ENCODE peak calls at places on chromosomes 11 and 22, in ten cellular contexts. W is midbrain; U is mucosa of gallbladder; H is stimulated activated CD4-positive, alpha-beta T cell treated with anti-CD3 and anti-CD28 coated beads, Interleukin-1b, Interleukin-23, amount 100 ng/mL, for 48 hours; V is cardiac septum; N is HTR-8/SVneo; Q is HT1080; J is NT2/D1; C is choroid plexus epithelial cell; I is stimulated activated CD8-positive, alpha-beta memory T cell treated with anti-CD3 and anti-CD28 coated beads, Interleukin-2, amount 100 ng/mL, for 48 hours. Z is an unnamed sample.
A peak's percentile ranks its signal among the peaks of the same experiment; 100 is the strongest.

GRCh38 chr22:49008682-49009235 is 818.9 kb downstream of the BRD1 start:
- DNase-seq in W (no peak), U (no peak), H (no peak), V (peak; percentile 39), N (no peak), Q (no peak), J (no peak), C (no peak), I (no peak), Z (peak; percentile 24)

GRCh38 chr11:64507832-64508375 is 83.1 kb upstream of the SLC22A12 start:
- DNase-seq in W (no peak), U (no peak), H (no peak), V (no peak), N (no peak), Q (no peak), J (no peak), C (no peak), I (no peak), Z (no peak)

GRCh38 chr11:18798941-18799469 is 7.4 kb upstream of the PTPN5 start:
- DNase-seq in W (no peak), U (no peak), H (no peak), V (no peak), N (no peak), Q (no peak), J (no peak), C (no peak), I (no peak), Z (no peak)

GRCh38 chr11:67558084-67558772 is 25.4 kb upstream of the GSTP1 start:
- DNase-seq in W (no peak), U (no peak), H (no peak), V (peak; percentile 86), N (no peak), Q (no peak), J (no peak), C (no peak), I (no peak), Z (no peak)

GRCh38 chr11:13110929-13111812 is 102.1 kb downstream of the RASSF10 start:
- DNase-seq in W (no peak), U (no peak), H (no peak), V (no peak), N (peak; percentile 34), Q (peak; percentile 74), J (no peak), C (peak; percentile 25), I (no peak), Z (no peak)

GRCh38 chr11:17267576-17267975 is 9.0 kb upstream of the NUCB2 start:
- DNase-seq in W (no peak), U (no peak), H (no peak), V (no peak), N (peak; percentile 85), Q (peak; percentile 96), J (no peak), C (peak; percentile 81), I (no peak), Z (no peak)

GRCh38 chr11:7576671-7577225 is 62.9 kb downstream of the PPFIBP2 start:
- DNase-seq in W (no peak), U (peak; percentile 47), H (no peak), V (no peak), N (no peak), Q (no peak), J (no peak), C (peak; percentile 39), I (no peak), Z (no peak)

GRCh38 chr11:111308140-111308539 is 9.8 kb downstream of the POU2AF3 start:
- DNase-seq in W (no peak), U (peak; percentile 89), H (no peak), V (no peak), N (no peak), Q (no peak), J (no peak), C (no peak), I (no peak), Z (peak; percentile 84)

GRCh38 chr22:49657275-49657973 is 170.2 kb downstream of the BRD1 start:
- DNase-seq in W (no peak), U (peak; percentile 76), H (peak; percentile 80), V (peak; percentile 89), N (no peak), Q (peak; percentile 89), J (no peak), C (no peak), I (peak; percentile 73), Z (peak; percentile 56)

GRCh38 chr22:49599039-49599438 is 228.6 kb downstream of the BRD1 start:
- DNase-seq in W (no peak), U (no peak), H (no peak), V (peak; percentile 66), N (no peak), Q (no peak), J (no peak), C (no peak), I (no peak), Z (no peak)

GRCh38 chr11:12529793-12530192 is 144.4 kb upstream of the TEAD1 start:
- DNase-seq in W (no peak), U (no peak), H (no peak), V (no peak), N (no peak), Q (no peak), J (no peak), C (peak; percentile 56), I (no peak), Z (no peak)